ENCODE peak calls at places on chromosomes 13 and 19, in seven cellular contexts. One of them, this sample, is unnamed.
A peak's percentile ranks its signal among the peaks of the same experiment; 100 is the strongest.

GRCh38 chr19:49593233-49594113 is 2.5 kb downstream of the PRR12 start:
- DNase-seq in stimulated activated CD8-positive, alpha-beta memory T cell treated with anti-CD3 and anti-CD28 coated beads, Interleukin-7, amount 100 ng/mL, for 24 hours: peak; percentile 92
- DNase-seq in astrocyte of the spinal cord: peak; percentile 91
- DNase-seq in AG04450: peak; percentile 66
- DNase-seq in T-cell: peak; percentile 91
- DNase-seq in LNCaP clone FGC: peak; percentile 76
- DNase-seq in activated naive CD4-positive, alpha-beta T cell treated with Interleukin-2 at 50 U/mL for 16 hours: peak; percentile 94
- DNase-seq in this sample: peak; percentile 100

GRCh38 chr13:101941095-101941777 is 460.6 kb downstream of the FGF14 start:
- DNase-seq in stimulated activated CD8-positive, alpha-beta memory T cell treated with anti-CD3 and anti-CD28 coated beads, Interleukin-7, amount 100 ng/mL, for 24 hours: no peak
- DNase-seq in astrocyte of the spinal cord: peak; percentile 27
- DNase-seq in AG04450: no peak
- DNase-seq in T-cell: no peak
- DNase-seq in LNCaP clone FGC: no peak
- DNase-seq in activated naive CD4-positive, alpha-beta T cell treated with Interleukin-2 at 50 U/mL for 16 hours: no peak
- DNase-seq in this sample: no peak

GRCh38 chr19:28960986-28961705 is 251.8 kb downstream of the UQCRFS1 start:
- DNase-seq in stimulated activated CD8-positive, alpha-beta memory T cell treated with anti-CD3 and anti-CD28 coated beads, Interleukin-7, amount 100 ng/mL, for 24 hours: no peak
- DNase-seq in astrocyte of the spinal cord: no peak
- DNase-seq in AG04450: no peak
- DNase-seq in T-cell: no peak
- DNase-seq in LNCaP clone FGC: no peak
- DNase-seq in activated naive CD4-positive, alpha-beta T cell treated with Interleukin-2 at 50 U/mL for 16 hours: no peak
- DNase-seq in this sample: no peak

GRCh38 chr19:35545855-35546381 is 492 bp downstream of the TMEM147 start:
- DNase-seq in stimulated activated CD8-positive, alpha-beta memory T cell treated with anti-CD3 and anti-CD28 coated beads, Interleukin-7, amount 100 ng/mL, for 24 hours: peak; percentile 51
- DNase-seq in astrocyte of the spinal cord: no peak
- DNase-seq in AG04450: no peak
- DNase-seq in T-cell: peak; percentile 48
- DNase-seq in LNCaP clone FGC: no peak
- DNase-seq in activated naive CD4-positive, alpha-beta T cell treated with Interleukin-2 at 50 U/mL for 16 hours: peak; percentile 71
- DNase-seq in this sample: peak; percentile 77

GRCh38 chr19:887072-887471 is 5.9 kb downstream of the MED16 start:
- DNase-seq in stimulated activated CD8-positive, alpha-beta memory T cell treated with anti-CD3 and anti-CD28 coated beads, Interleukin-7, amount 100 ng/mL, for 24 hours: no peak
- DNase-seq in astrocyte of the spinal cord: peak; percentile 80
- DNase-seq in AG04450: peak; percentile 36
- DNase-seq in T-cell: no peak
- DNase-seq in LNCaP clone FGC: no peak
- DNase-seq in activated naive CD4-positive, alpha-beta T cell treated with Interleukin-2 at 50 U/mL for 16 hours: no peak
- DNase-seq in this sample: no peak

GRCh38 chr19:38669532-38669931 is 22.1 kb downstream of the ACTN4 start:
- DNase-seq in stimulated activated CD8-positive, alpha-beta memory T cell treated with anti-CD3 and anti-CD28 coated beads, Interleukin-7, amount 100 ng/mL, for 24 hours: no peak
- DNase-seq in astrocyte of the spinal cord: no peak
- DNase-seq in AG04450: no peak
- DNase-seq in T-cell: peak; percentile 40
- DNase-seq in LNCaP clone FGC: no peak
- DNase-seq in activated naive CD4-positive, alpha-beta T cell treated with Interleukin-2 at 50 U/mL for 16 hours: peak; percentile 27
- DNase-seq in this sample: no peak

GRCh38 chr13:95356916-95357315 is 55.7 kb upstream of the ABCC4 start:
- DNase-seq in stimulated activated CD8-positive, alpha-beta memory T cell treated with anti-CD3 and anti-CD28 coated beads, Interleukin-7, amount 100 ng/mL, for 24 hours: no peak
- DNase-seq in astrocyte of the spinal cord: no peak
- DNase-seq in AG04450: no peak
- DNase-seq in T-cell: no peak
- DNase-seq in LNCaP clone FGC: no peak
- DNase-seq in activated naive CD4-positive, alpha-beta T cell treated with Interleukin-2 at 50 U/mL for 16 hours: no peak
- DNase-seq in this sample: no peak

GRCh38 chr19:1265611-1266115 is 3.5 kb upstream of the CIRBP start:
- DNase-seq in stimulated activated CD8-positive, alpha-beta memory T cell treated with anti-CD3 and anti-CD28 coated beads, Interleukin-7, amount 100 ng/mL, for 24 hours: no peak
- DNase-seq in astrocyte of the spinal cord: peak; percentile 62
- DNase-seq in AG04450: no peak
- DNase-seq in T-cell: no peak
- DNase-seq in LNCaP clone FGC: no peak
- DNase-seq in activated naive CD4-positive, alpha-beta T cell treated with Interleukin-2 at 50 U/mL for 16 hours: peak; percentile 47
- DNase-seq in this sample: no peak

GRCh38 chr13:34162545-34162936 is 344.6 kb downstream of the RFC3 start:
- DNase-seq in stimulated activated CD8-positive, alpha-beta memory T cell treated with anti-CD3 and anti-CD28 coated beads, Interleukin-7, amount 100 ng/mL, for 24 hours: no peak
- DNase-seq in astrocyte of the spinal cord: peak; percentile 80
- DNase-seq in AG04450: no peak
- DNase-seq in T-cell: no peak
- DNase-seq in LNCaP clone FGC: no peak
- DNase-seq in activated naive CD4-positive, alpha-beta T cell treated with Interleukin-2 at 50 U/mL for 16 hours: no peak
- DNase-seq in this sample: no peak

GRCh38 chr19:3375221-3376088 is 9.1 kb downstream of the NFIC start:
- DNase-seq in stimulated activated CD8-positive, alpha-beta memory T cell treated with anti-CD3 and anti-CD28 coated beads, Interleukin-7, amount 100 ng/mL, for 24 hours: no peak
- DNase-seq in astrocyte of the spinal cord: peak; percentile 68
- DNase-seq in AG04450: no peak
- DNase-seq in T-cell: no peak
- DNase-seq in LNCaP clone FGC: no peak
- DNase-seq in activated naive CD4-positive, alpha-beta T cell treated with Interleukin-2 at 50 U/mL for 16 hours: no peak
- DNase-seq in this sample: no peak

GRCh38 chr13:39692650-39693438 is 37.4 kb downstream of the COG6 start:
- DNase-seq in stimulated activated CD8-positive, alpha-beta memory T cell treated with anti-CD3 and anti-CD28 coated beads, Interleukin-7, amount 100 ng/mL, for 24 hours: no peak
- DNase-seq in astrocyte of the spinal cord: no peak
- DNase-seq in AG04450: no peak
- DNase-seq in T-cell: no peak
- DNase-seq in LNCaP clone FGC: no peak
- DNase-seq in activated naive CD4-positive, alpha-beta T cell treated with Interleukin-2 at 50 U/mL for 16 hours: no peak
- DNase-seq in this sample: no peak

GRCh38 chr13:51858433-51859247 is 3.1 kb upstream of the CCDC70 start:
- DNase-seq in stimulated activated CD8-positive, alpha-beta memory T cell treated with anti-CD3 and anti-CD28 coated beads, Interleukin-7, amount 100 ng/mL, for 24 hours: no peak
- DNase-seq in astrocyte of the spinal cord: peak; percentile 2
- DNase-seq in AG04450: no peak
- DNase-seq in T-cell: no peak
- DNase-seq in LNCaP clone FGC: no peak
- DNase-seq in activated naive CD4-positive, alpha-beta T cell treated with Interleukin-2 at 50 U/mL for 16 hours: no peak
- DNase-seq in this sample: no peak

GRCh38 chr19:55493052-55493649 is 4.9 kb downstream of the SSC5D start:
- DNase-seq in stimulated activated CD8-positive, alpha-beta memory T cell treated with anti-CD3 and anti-CD28 coated beads, Interleukin-7, amount 100 ng/mL, for 24 hours: no peak
- DNase-seq in astrocyte of the spinal cord: no peak
- DNase-seq in AG04450: no peak
- DNase-seq in T-cell: no peak
- DNase-seq in LNCaP clone FGC: no peak
- DNase-seq in activated naive CD4-positive, alpha-beta T cell treated with Interleukin-2 at 50 U/mL for 16 hours: no peak
- DNase-seq in this sample: no peak

GRCh38 chr13:59625121-59625520 is 538.6 kb downstream of the DIAPH3 start:
- DNase-seq in stimulated activated CD8-positive, alpha-beta memory T cell treated with anti-CD3 and anti-CD28 coated beads, Interleukin-7, amount 100 ng/mL, for 24 hours: no peak
- DNase-seq in astrocyte of the spinal cord: no peak
- DNase-seq in AG04450: no peak
- DNase-seq in T-cell: no peak
- DNase-seq in LNCaP clone FGC: no peak
- DNase-seq in activated naive CD4-positive, alpha-beta T cell treated with Interleukin-2 at 50 U/mL for 16 hours: no peak
- DNase-seq in this sample: no peak

GRCh38 chr13:37636701-37637100 is 38.1 kb upstream of the POSTN start:
- DNase-seq in stimulated activated CD8-positive, alpha-beta memory T cell treated with anti-CD3 and anti-CD28 coated beads, Interleukin-7, amount 100 ng/mL, for 24 hours: no peak
- DNase-seq in astrocyte of the spinal cord: no peak
- DNase-seq in AG04450: no peak
- DNase-seq in T-cell: no peak
- DNase-seq in LNCaP clone FGC: no peak
- DNase-seq in activated naive CD4-positive, alpha-beta T cell treated with Interleukin-2 at 50 U/mL for 16 hours: no peak
- DNase-seq in this sample: no peak

GRCh38 chr19:28670894-28671293 is 542.1 kb downstream of the UQCRFS1 start:
- DNase-seq in stimulated activated CD8-positive, alpha-beta memory T cell treated with anti-CD3 and anti-CD28 coated beads, Interleukin-7, amount 100 ng/mL, for 24 hours: no peak
- DNase-seq in astrocyte of the spinal cord: no peak
- DNase-seq in AG04450: no peak
- DNase-seq in T-cell: no peak
- DNase-seq in LNCaP clone FGC: no peak
- DNase-seq in activated naive CD4-positive, alpha-beta T cell treated with Interleukin-2 at 50 U/mL for 16 hours: no peak
- DNase-seq in this sample: no peak

GRCh38 chr13:38366954-38367645 is 17.4 kb downstream of the UFM1 start:
- DNase-seq in stimulated activated CD8-positive, alpha-beta memory T cell treated with anti-CD3 and anti-CD28 coated beads, Interleukin-7, amount 100 ng/mL, for 24 hours: no peak
- DNase-seq in astrocyte of the spinal cord: peak; percentile 8
- DNase-seq in AG04450: no peak
- DNase-seq in T-cell: no peak
- DNase-seq in LNCaP clone FGC: no peak
- DNase-seq in activated naive CD4-positive, alpha-beta T cell treated with Interleukin-2 at 50 U/mL for 16 hours: no peak
- DNase-seq in this sample: no peak

GRCh38 chr19:47036233-47036651 is 12.2 kb downstream of the TMEM160 start:
- DNase-seq in stimulated activated CD8-positive, alpha-beta memory T cell treated with anti-CD3 and anti-CD28 coated beads, Interleukin-7, amount 100 ng/mL, for 24 hours: no peak
- DNase-seq in astrocyte of the spinal cord: no peak
- DNase-seq in AG04450: no peak
- DNase-seq in T-cell: no peak
- DNase-seq in LNCaP clone FGC: no peak
- DNase-seq in activated naive CD4-positive, alpha-beta T cell treated with Interleukin-2 at 50 U/mL for 16 hours: no peak
- DNase-seq in this sample: no peak

GRCh38 chr13:104011505-104012270 is 945.5 kb upstream of the SLC10A2 start:
- DNase-seq in stimulated activated CD8-positive, alpha-beta memory T cell treated with anti-CD3 and anti-CD28 coated beads, Interleukin-7, amount 100 ng/mL, for 24 hours: no peak
- DNase-seq in astrocyte of the spinal cord: peak; percentile 22
- DNase-seq in AG04450: no peak
- DNase-seq in T-cell: no peak
- DNase-seq in LNCaP clone FGC: no peak
- DNase-seq in activated naive CD4-positive, alpha-beta T cell treated with Interleukin-2 at 50 U/mL for 16 hours: no peak
- DNase-seq in this sample: no peak

GRCh38 chr19:38661166-38661565 is 13.7 kb downstream of the ACTN4 start:
- DNase-seq in stimulated activated CD8-positive, alpha-beta memory T cell treated with anti-CD3 and anti-CD28 coated beads, Interleukin-7, amount 100 ng/mL, for 24 hours: no peak
- DNase-seq in astrocyte of the spinal cord: no peak
- DNase-seq in AG04450: no peak
- DNase-seq in T-cell: no peak
- DNase-seq in LNCaP clone FGC: no peak
- DNase-seq in activated naive CD4-positive, alpha-beta T cell treated with Interleukin-2 at 50 U/mL for 16 hours: no peak
- DNase-seq in this sample: no peak

GRCh38 chr19:14080887-14081796 is 4.4 kb downstream of the C19orf67 start:
- DNase-seq in stimulated activated CD8-positive, alpha-beta memory T cell treated with anti-CD3 and anti-CD28 coated beads, Interleukin-7, amount 100 ng/mL, for 24 hours: peak; percentile 99
- DNase-seq in astrocyte of the spinal cord: peak; percentile 99
- DNase-seq in AG04450: peak; percentile 99
- DNase-seq in T-cell: peak; percentile 99
- DNase-seq in LNCaP clone FGC: peak; percentile 99
- DNase-seq in activated naive CD4-positive, alpha-beta T cell treated with Interleukin-2 at 50 U/mL for 16 hours: peak; percentile 99
- DNase-seq in this sample: peak; percentile 98

GRCh38 chr19:13996928-13997636 is 9.0 kb downstream of the RFX1 start:
- DNase-seq in stimulated activated CD8-positive, alpha-beta memory T cell treated with anti-CD3 and anti-CD28 coated beads, Interleukin-7, amount 100 ng/mL, for 24 hours: no peak
- DNase-seq in astrocyte of the spinal cord: no peak
- DNase-seq in AG04450: no peak
- DNase-seq in T-cell: no peak
- DNase-seq in LNCaP clone FGC: no peak
- DNase-seq in activated naive CD4-positive, alpha-beta T cell treated with Interleukin-2 at 50 U/mL for 16 hours: no peak
- DNase-seq in this sample: peak; percentile 9

GRCh38 chr13:72728290-72728605 is 525 bp downstream of the BORA start:
- DNase-seq in stimulated activated CD8-positive, alpha-beta memory T cell treated with anti-CD3 and anti-CD28 coated beads, Interleukin-7, amount 100 ng/mL, for 24 hours: no peak
- DNase-seq in astrocyte of the spinal cord: no peak
- DNase-seq in AG04450: no peak
- DNase-seq in T-cell: no peak
- DNase-seq in LNCaP clone FGC: no peak
- DNase-seq in activated naive CD4-positive, alpha-beta T cell treated with Interleukin-2 at 50 U/mL for 16 hours: no peak
- DNase-seq in this sample: no peak

GRCh38 chr19:17749912-17750317 is 1.4 kb upstream of the FCHO1 start:
- DNase-seq in stimulated activated CD8-positive, alpha-beta memory T cell treated with anti-CD3 and anti-CD28 coated beads, Interleukin-7, amount 100 ng/mL, for 24 hours: no peak
- DNase-seq in astrocyte of the spinal cord: no peak
- DNase-seq in AG04450: no peak
- DNase-seq in T-cell: no peak
- DNase-seq in LNCaP clone FGC: no peak
- DNase-seq in activated naive CD4-positive, alpha-beta T cell treated with Interleukin-2 at 50 U/mL for 16 hours: peak; percentile 29
- DNase-seq in this sample: no peak

GRCh38 chr13:26024558-26024957 is 27.3 kb downstream of the SHISA2 start:
- DNase-seq in stimulated activated CD8-positive, alpha-beta memory T cell treated with anti-CD3 and anti-CD28 coated beads, Interleukin-7, amount 100 ng/mL, for 24 hours: no peak
- DNase-seq in astrocyte of the spinal cord: peak; percentile 41
- DNase-seq in AG04450: no peak
- DNase-seq in T-cell: no peak
- DNase-seq in LNCaP clone FGC: no peak
- DNase-seq in activated naive CD4-positive, alpha-beta T cell treated with Interleukin-2 at 50 U/mL for 16 hours: no peak
- DNase-seq in this sample: no peak

GRCh38 chr19:36008336-36008978 is at the start of gene SYNE4:
- DNase-seq in stimulated activated CD8-positive, alpha-beta memory T cell treated with anti-CD3 and anti-CD28 coated beads, Interleukin-7, amount 100 ng/mL, for 24 hours: no peak
- DNase-seq in astrocyte of the spinal cord: no peak
- DNase-seq in AG04450: no peak
- DNase-seq in T-cell: no peak
- DNase-seq in LNCaP clone FGC: peak; percentile 88
- DNase-seq in activated naive CD4-positive, alpha-beta T cell treated with Interleukin-2 at 50 U/mL for 16 hours: no peak
- DNase-seq in this sample: no peak

GRCh38 chr13:34391071-34391470 is 551.0 kb upstream of the NBEA start:
- DNase-seq in stimulated activated CD8-positive, alpha-beta memory T cell treated with anti-CD3 and anti-CD28 coated beads, Interleukin-7, amount 100 ng/mL, for 24 hours: no peak
- DNase-seq in astrocyte of the spinal cord: peak; percentile 76
- DNase-seq in AG04450: no peak
- DNase-seq in T-cell: no peak
- DNase-seq in LNCaP clone FGC: no peak
- DNase-seq in activated naive CD4-positive, alpha-beta T cell treated with Interleukin-2 at 50 U/mL for 16 hours: no peak
- DNase-seq in this sample: no peak